ENCODE peak calls at places on chromosome 6, in eight cellular contexts. C is ovary, V is IMR-90, E is right lobe of liver, L is lower leg skin, B is K562, J is uterus, D is H1. G is an unnamed sample.

GRCh38 chr6:149211046-149211571 is 106.4 kb upstream of the TAB2 start:
- DNase-seq in C (no peak), V (peak; percentile 43), E (no peak), L (no peak), B (no peak), J (no peak), D (no peak), G (no peak)

GRCh38 chr6:34194770-34195169 is 41.9 kb upstream of the HMGA1 start:
- DNase-seq in C (no peak), V (no peak), E (no peak), L (no peak), B (no peak), J (no peak), D (no peak), G (no peak)

GRCh38 chr6:75531174-75531573 is 37.6 kb upstream of the FILIP1 start:
- DNase-seq in C (no peak), V (no peak), E (no peak), L (no peak), B (no peak), J (no peak), D (no peak), G (no peak)

GRCh38 chr6:106546322-106547052 is 82.8 kb downstream of the RTN4IP1 start:
- DNase-seq in C (no peak), V (peak; percentile 84), E (no peak), L (no peak), B (no peak), J (no peak), D (no peak), G (no peak)

GRCh38 chr6:135739288-135739687 is 112.2 kb upstream of the PDE7B start:
- DNase-seq in C (no peak), V (peak; percentile 95), E (no peak), L (no peak), B (no peak), J (no peak), D (no peak), G (no peak)

GRCh38 chr6:151338816-151339215 is 52.5 kb downstream of the ZBTB2 start:
- DNase-seq in C (no peak), V (no peak), E (no peak), L (no peak), B (no peak), J (no peak), D (no peak), G (no peak)

GRCh38 chr6:3939964-3940363 is 90.8 kb downstream of the FAM50B start:
- DNase-seq in C (no peak), V (peak; percentile 84), E (no peak), L (no peak), B (peak; percentile 62), J (no peak), D (no peak), G (no peak)

GRCh38 chr6:33430991-33431879 is 11.4 kb downstream of the SYNGAP1 start:
- DNase-seq in C (peak; percentile 82), V (peak; percentile 65), E (no peak), L (no peak), B (peak; percentile 89), J (peak; percentile 73), D (no peak), G (no peak)

GRCh38 chr6:164612731-164613130 is 696.7 kb downstream of the C6orf118 start:
- DNase-seq in C (no peak), V (no peak), E (no peak), L (no peak), B (no peak), J (no peak), D (no peak), G (no peak)

GRCh38 chr6:41073968-41074691 is 1.4 kb downstream of the NFYA start:
- DNase-seq in C (no peak), V (peak; percentile 41), E (no peak), L (no peak), B (peak; percentile 55), J (no peak), D (no peak), G (no peak)

GRCh38 chr6:41071501-41071922 is 644 bp downstream of the OARD1 start:
- DNase-seq in C (no peak), V (peak; percentile 76), E (peak; percentile 86), L (no peak), B (peak; percentile 92), J (no peak), D (peak; percentile 34), G (no peak)

GRCh38 chr6:41071923-41072835 is at the start of gene OARD1:
- DNase-seq in C (peak; percentile 100), V (no peak), E (peak; percentile 99), L (peak; percentile 99), B (peak; percentile 100), J (peak; percentile 100), D (peak; percentile 98), G (peak; percentile 99)

GRCh38 chr6:41073203-41073967 is 611 bp downstream of the NFYA start:
- DNase-seq in C (peak; percentile 89), V (peak; percentile 69), E (peak; percentile 90), L (peak; percentile 83), B (peak; percentile 95), J (peak; percentile 87), D (peak; percentile 41), G (peak; percentile 87)

GRCh38 chr6:41072836-41073202 is at the start of gene NFYA:
- DNase-seq in C (no peak), V (peak; percentile 99), E (peak; percentile 100), L (no peak), B (no peak), J (no peak), D (no peak), G (peak; percentile 99)
- TF ChIP-seq POLR2A in C (no peak), V (no peak), E (no peak), L (no peak), B (no peak), J (no peak), D (no peak), G (peak; percentile 26)

DNA sequence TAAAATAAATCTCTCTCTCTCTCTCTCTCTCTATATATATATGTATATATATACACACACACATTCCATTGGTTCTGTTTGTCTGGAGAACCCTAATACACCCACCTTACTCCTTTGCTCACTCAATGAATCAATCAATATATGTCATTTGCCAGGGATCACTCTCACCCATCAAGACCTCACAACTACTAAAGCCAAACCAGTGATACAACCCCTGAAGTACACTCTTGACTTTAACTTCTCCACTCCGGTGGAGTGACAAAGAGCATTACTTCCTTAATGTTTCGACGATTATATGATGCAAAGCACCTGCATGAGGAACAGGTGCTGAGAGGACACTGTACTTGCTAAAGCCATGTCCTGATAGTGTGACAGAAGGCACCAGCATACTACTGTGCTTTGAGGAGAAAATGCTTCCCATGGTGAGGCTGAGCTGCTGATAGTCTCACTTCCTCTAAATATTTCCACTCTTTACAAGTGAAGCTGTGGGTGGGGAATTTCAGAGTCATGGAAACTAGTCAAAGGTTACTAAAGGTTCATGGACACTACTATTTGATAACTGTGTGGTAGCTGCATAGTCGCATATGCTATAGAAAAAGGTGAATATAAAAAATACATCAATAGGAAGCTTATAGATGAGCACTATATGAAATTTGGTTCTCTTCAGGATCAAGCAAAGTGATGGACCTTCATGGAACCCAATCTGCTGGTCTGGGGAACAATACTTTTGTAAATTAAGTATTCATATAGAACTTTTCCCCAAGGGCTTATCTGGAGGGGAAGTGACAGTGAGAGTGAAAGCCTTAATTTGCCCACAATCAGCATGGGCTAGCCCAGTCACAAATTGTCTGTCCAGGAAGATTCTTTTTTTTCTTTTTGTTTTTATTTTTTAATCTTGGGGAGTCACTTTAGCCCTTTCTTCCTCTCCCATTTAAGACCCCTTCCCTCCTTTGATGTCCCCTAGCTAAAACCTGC is 141.9 kb upstream of the NEDD9 start:
- DNase-seq in C (no peak), V (no peak), E (no peak), L (no peak), B (no peak), J (no peak), D (no peak), G (no peak)
- TF ChIP-seq POLR2A in C (no peak), V (no peak), E (no peak), L (no peak), B (no peak), J (no peak), D (no peak), G (no peak)

DNA sequence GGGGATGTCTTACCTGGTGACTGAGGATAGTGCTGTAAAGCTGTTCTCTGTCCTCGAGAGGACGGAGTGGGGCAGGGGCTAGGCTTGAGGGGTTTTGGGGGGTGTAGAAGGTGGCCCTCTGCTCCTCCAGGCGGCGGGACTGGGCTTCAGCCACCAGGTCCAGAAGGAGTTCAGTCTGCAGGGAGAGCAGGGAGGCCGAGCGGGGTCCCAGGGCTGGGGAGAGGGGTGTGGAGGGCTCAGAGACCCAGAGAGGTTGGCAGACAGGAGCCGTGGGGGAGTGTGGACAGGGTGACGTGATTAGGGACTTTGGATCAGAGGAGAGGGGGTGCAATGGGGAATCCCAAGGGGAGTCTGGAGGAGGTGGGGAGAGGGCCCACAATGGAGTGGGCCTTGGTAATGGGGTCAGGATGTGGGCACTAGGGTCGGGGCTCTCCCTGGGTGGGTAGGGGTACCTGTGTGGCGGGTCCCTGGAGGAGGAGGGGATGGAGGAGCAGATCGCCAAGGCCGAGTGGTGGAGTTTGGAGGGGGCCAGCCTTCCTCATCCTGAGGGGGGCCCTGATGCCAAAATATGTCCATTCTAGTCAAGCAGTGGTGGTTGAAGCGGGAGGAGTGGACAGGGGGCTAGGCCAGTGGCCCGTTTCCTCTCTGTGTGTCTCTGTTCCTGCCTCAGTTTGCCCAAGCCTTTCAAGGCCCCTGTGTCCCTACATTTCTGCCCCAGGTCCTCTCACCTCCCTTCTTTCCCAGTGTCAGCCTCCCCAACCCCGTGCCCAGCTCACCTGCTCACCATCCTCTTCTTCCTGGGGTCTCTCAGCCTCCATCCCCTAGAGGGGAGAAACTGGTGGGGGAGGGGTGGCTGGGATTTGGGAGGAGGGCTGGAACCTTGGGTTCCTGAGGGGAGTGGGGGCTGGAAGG is 491 bp downstream of the GPSM3 start:
- DNase-seq in C (no peak), V (no peak), E (no peak), L (no peak), B (no peak), J (no peak), D (no peak), G (no peak)
- TF ChIP-seq POLR2A in C (no peak), V (no peak), E (no peak), L (no peak), B (no peak), J (no peak), D (no peak), G (no peak)

GRCh38 chr6:129744201-129744879 is 34.4 kb upstream of the ARHGAP18 start:
- DNase-seq in C (peak; percentile 47), V (peak; percentile 93), E (no peak), L (no peak), B (no peak), J (peak; percentile 40), D (no peak), G (no peak)

GRCh38 chr6:129736105-129736504 is 26.1 kb upstream of the ARHGAP18 start:
- DNase-seq in C (no peak), V (no peak), E (no peak), L (no peak), B (no peak), J (no peak), D (no peak), G (no peak)

GRCh38 chr6:129744880-129745237 is 34.9 kb upstream of the ARHGAP18 start:
- DNase-seq in C (no peak), V (no peak), E (no peak), L (no peak), B (no peak), J (no peak), D (no peak), G (no peak)

DNA sequence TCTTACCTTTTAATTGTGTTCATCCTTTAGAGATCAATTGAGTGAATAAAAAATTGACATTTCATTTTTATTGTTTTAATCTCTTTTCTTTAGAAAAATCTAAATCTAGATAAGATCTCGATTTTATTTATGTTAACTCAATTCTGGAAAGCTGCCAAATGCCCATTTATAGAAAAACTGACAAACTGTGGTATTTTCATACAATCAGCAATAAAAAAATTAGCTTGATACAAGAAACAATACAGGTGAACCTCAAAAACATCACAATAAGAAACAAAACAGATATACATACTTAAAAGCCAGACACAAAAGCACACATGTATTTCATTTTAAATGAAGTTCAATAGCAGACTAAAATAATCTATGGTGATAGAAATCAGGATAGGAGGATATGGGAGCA is 30.0 kb upstream of the ARHGAP18 start:
- DNase-seq in C (no peak), V (no peak), E (no peak), L (no peak), B (no peak), J (no peak), D (no peak), G (no peak)
- TF ChIP-seq POLR2A in C (no peak), V (no peak), E (no peak), L (no peak), B (no peak), J (no peak), D (no peak), G (no peak)

G was measured in breast epithelium.